ENCODE peak calls at places on chromosomes 12 and 14, in eight cellular contexts. O is Peyer's patch, A is psoas muscle, M is astrocyte, U is brain microvascular endothelial cell, C is IMR-90, E is bronchial epithelial cell, H is PC-9. S is an unnamed sample. For H3K36me3, the result is how much of the 10 kb centered on the place peaks cover.

GRCh38 chr12:28998662-28999120 is 150.4 kb upstream of the FAR2 start:
- DNase-seq in A (no peak), U (peak), E (peak), C (peak), O (no peak), M (peak), H (no peak), S (no peak)

GRCh38 chr12:22993639-22994038 is 368.7 kb downstream of the ETNK1 start:
- DNase-seq in O (no peak), C (no peak), U (no peak), M (peak), A (no peak), H (no peak), E (peak), S (no peak)

GRCh38 chr12:132190012-132190755 is 45.9 kb downstream of the NOC4L start:
- DNase-seq in U (no peak), M (no peak), H (no peak), C (no peak), E (no peak), A (no peak), O (no peak), S (no peak)

GRCh38 chr12:101866615-101867373 is 10.6 kb upstream of the DRAM1 start:
- DNase-seq in O (no peak), A (no peak), U (no peak), E (no peak), M (no peak), H (no peak), C (no peak), S (no peak)

GRCh38 chr14:66379116-66379515 is 107.1 kb upstream of the CCDC196 start:
- DNase-seq in U (no peak), C (no peak), M (peak), A (no peak), E (peak), H (peak), O (no peak), S (no peak)

GRCh38 chr14:96616168-96616681 is 114.0 kb downstream of the PAPOLA start:
- DNase-seq in C (no peak), O (no peak), U (no peak), E (no peak), A (no peak), M (no peak), H (no peak), S (no peak)

GRCh38 chr12:94299846-94300245 is 151.5 kb downstream of the PLXNC1 start:
- DNase-seq in O (no peak), E (no peak), H (no peak), M (no peak), U (no peak), A (no peak), C (no peak), S (no peak)

GRCh38 chr14:93970589-93970966 is 5.8 kb downstream of the ASB2 start:
- DNase-seq in C (no peak), M (no peak), H (no peak), E (peak), U (no peak), O (peak), A (no peak), S (no peak)

GRCh38 chr14:68193970-68194634 is 374.5 kb downstream of the RAD51B start:
- DNase-seq in C (no peak), E (no peak), U (no peak), O (no peak), A (no peak), M (no peak), H (no peak), S (no peak)

GRCh38 chr12:120677765-120678473 is 9.0 kb upstream of the MLEC start:
- DNase-seq in U (peak), O (no peak), C (no peak), A (peak), E (peak), M (no peak), H (no peak), S (no peak)

GRCh38 chr14:72700338-72701231 is 193.3 kb downstream of the DPF3 start:
- DNase-seq in E (no peak), U (no peak), H (no peak), M (no peak), A (no peak), C (peak), O (no peak), S (no peak)

GRCh38 chr14:30114051-30114450 is 186.4 kb upstream of the PRKD1 start:
- DNase-seq in C (peak), O (no peak), A (no peak), M (no peak), U (no peak), H (no peak), E (no peak), S (no peak)

GRCh38 chr12:123067654-123068053 is 83.2 kb downstream of the PITPNM2 start:
- DNase-seq in C (no peak), O (no peak), M (no peak), E (no peak), A (peak), U (no peak), H (no peak), S (no peak)

GRCh38 chr12:49008943-49009342 is 9.6 kb downstream of the PRKAG1 start:
- DNase-seq in A (no peak), C (no peak), O (no peak), U (no peak), M (no peak), E (no peak), H (no peak), S (no peak)

GRCh38 chr14:67999693-68000384 is 180.3 kb downstream of the RAD51B start:
- DNase-seq in E (peak), O (no peak), H (no peak), C (peak), U (peak), M (peak), A (no peak), S (peak)

GRCh38 chr14:69582207-69582606 is 7.5 kb upstream of the CCDC177 start:
- DNase-seq in C (peak), A (no peak), O (no peak), M (peak), H (no peak), U (no peak), E (peak), S (no peak)

GRCh38 chr12:104792570-104792969 is 165.5 kb downstream of the SLC41A2 start:
- DNase-seq in C (peak), O (no peak), U (peak), M (peak), E (peak), A (no peak), H (peak), S (peak)

GRCh38 chr12:132470417-132470816 is 19.5 kb upstream of the FBRSL1 start:
- DNase-seq in E (no peak), O (no peak), U (no peak), H (no peak), M (no peak), C (no peak), A (no peak), S (no peak)

GRCh38 chr12:111458773-111459172 is 53.0 kb downstream of the SH2B3 start:
- DNase-seq in M (no peak), C (no peak), U (no peak), E (no peak), O (no peak), A (no peak), H (no peak), S (no peak)

GRCh38 chr14:59254146-59254910 is 65.9 kb downstream of the DAAM1 start:
- DNase-seq in H (no peak), A (peak), O (peak), C (peak), U (peak), M (peak), E (peak), S (no peak)

GRCh38 chr12:92185052-92185451 is 39.4 kb upstream of the BTG1 start:
- DNase-seq in U (no peak), M (no peak), O (no peak), H (no peak), E (no peak), A (no peak), C (no peak), S (no peak)
- TF ChIP-seq CTCF in U (no peak), M (no peak), O (no peak), H (no peak), E (no peak), A (no peak), C (no peak), S (no peak)

GRCh38 chr12:118346895-118347294 is 25.8 kb downstream of the TAOK3 start:
- DNase-seq in A (no peak), E (no peak), O (peak), M (no peak), C (no peak), H (no peak), U (no peak), S (no peak)

GRCh38 chr12:118344829-118345228 is 27.9 kb downstream of the TAOK3 start:
- DNase-seq in C (no peak), E (no peak), H (no peak), A (no peak), U (no peak), O (no peak), M (no peak), S (no peak)

GRCh38 chr12:118342115-118342514 is 30.6 kb downstream of the TAOK3 start:
- DNase-seq in O (no peak), H (no peak), U (no peak), C (no peak), A (no peak), E (no peak), M (no peak), S (no peak)

GRCh38 chr12:118350908-118351592 is 21.7 kb downstream of the TAOK3 start:
- DNase-seq in M (no peak), E (no peak), U (no peak), O (no peak), A (no peak), H (no peak), C (no peak), S (no peak)

GRCh38 chr12:118345355-118345754 is 27.4 kb downstream of the TAOK3 start:
- DNase-seq in U (no peak), E (no peak), O (no peak), A (no peak), C (no peak), H (no peak), M (no peak), S (no peak)
- H3K4me3 ChIP-seq in U (no peak), E (no peak), O (no peak), A (no peak), C (no peak), H (no peak), M (no peak), S (no peak)

DNA sequence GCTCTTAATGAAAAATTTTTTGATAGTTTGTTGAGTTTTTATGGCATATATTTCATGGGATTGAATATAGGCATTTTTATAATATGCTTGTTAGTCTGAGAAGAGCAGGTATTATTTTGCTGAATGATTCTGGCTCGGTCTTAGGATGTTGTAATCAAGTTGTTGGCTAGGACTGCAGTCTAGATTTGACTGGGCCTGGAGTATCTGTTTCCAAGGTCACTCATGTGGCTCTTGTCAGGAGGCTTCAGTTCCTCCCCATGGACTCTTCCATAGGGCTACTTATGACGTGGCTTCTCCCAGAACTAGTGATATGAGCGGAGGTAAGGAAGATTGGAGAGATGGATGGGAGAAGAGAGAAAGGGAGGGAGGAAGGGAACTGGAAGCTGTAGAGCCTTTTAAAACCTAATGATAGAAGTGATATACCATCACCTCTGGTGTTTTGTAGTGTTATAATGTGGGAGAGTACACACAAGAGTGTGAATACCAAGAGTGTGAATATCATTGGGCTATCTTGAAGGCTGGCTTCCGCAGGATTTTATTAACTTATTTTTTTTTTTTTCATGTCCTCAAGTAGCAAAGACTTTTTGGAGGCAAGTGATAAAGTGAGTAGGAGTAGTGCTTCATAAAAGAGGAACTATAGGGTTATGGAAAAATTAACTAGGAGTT is 4.4 kb downstream of the MNAT1 start:
- DNase-seq in O (no peak), H (no peak), A (no peak), M (no peak), C (no peak), E (no peak), U (no peak), S (no peak)
- H3K36me3 ChIP-seq in O (under half), H (under half), A (under half), M (under half), C (under half), E (under half), U (under half), S (under half)

GRCh38 chr14:53306267-53306721 is 153.2 kb upstream of the DDHD1 start:
- DNase-seq in C (peak), E (peak), O (peak), A (peak), H (no peak), M (peak), U (peak), S (no peak)
- TF ChIP-seq CTCF in C (peak), E (peak), O (peak), A (peak), H (peak), M (peak), U (peak), S (peak)

DNA sequence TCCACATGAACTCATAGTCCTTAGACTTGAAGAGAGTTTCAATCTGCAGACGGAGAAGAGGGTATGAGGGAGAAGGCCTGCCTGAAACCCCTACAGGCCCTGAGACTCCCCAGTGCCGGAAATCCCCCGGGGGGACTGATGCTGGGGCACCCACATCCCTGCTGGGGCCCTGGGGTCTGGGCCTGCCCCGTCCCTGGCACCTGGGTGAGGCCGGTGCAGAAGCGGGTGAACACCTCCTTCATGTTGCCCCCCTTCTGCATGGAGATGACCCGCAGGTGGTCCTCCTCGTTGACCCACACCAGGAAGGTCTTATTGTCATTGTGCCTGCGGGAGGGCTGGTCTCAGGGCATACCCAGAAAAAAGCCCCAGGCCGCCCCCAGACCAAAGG is 2.4 kb downstream of the CKB start:
- DNase-seq in E (no peak), M (no peak), C (no peak), O (no peak), A (peak), H (no peak), U (no peak), S (no peak)
- H3K4me3 ChIP-seq in E (peak), M (no peak), C (no peak), O (no peak), A (peak), H (peak), U (no peak), S (no peak)

DNA sequence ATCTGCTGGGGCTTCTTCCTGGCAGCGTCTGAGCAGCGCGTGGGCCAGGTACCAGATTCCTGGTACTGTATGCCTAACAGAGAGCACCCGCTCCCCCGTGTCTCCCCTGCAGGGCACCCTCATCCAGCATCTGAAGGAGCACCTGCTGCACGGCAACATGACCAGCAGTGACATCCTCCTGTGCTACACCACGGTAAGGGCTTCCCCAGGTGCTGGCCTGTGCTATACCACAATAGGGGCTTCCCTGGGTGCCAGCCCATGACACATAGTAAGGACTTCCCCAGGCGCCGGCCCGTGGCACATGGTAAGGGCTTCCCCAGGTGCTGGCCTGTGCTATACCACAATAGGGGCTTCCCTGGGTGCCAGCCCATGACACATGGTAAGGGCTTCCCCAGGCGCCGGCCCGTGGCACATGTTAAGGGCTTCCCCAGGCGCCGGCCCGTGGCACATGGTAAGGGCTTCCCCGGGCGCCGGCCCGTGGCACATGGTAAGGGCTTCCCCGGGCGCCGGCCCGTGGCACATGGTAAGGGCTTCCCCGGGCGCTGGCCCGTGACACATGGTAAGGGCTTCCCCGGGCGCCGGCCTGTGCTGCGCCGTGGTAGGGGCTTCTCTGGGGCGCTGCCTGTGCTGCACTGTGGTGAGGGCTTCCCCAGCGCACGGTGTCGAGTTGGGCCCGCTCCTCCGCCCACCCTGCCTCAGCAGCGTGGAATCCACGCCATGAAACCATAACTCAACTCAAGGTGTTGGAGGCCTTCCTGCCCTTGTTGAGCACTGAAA is 49.3 kb downstream of the AACS start:
- DNase-seq in M (no peak), E (no peak), A (no peak), O (no peak), C (no peak), H (no peak), U (no peak), S (no peak)
- H3K36me3 ChIP-seq in M (under half), E (under half), A (under half), O (half or more), C (under half), H (under half), U (under half), S (under half)

DNA sequence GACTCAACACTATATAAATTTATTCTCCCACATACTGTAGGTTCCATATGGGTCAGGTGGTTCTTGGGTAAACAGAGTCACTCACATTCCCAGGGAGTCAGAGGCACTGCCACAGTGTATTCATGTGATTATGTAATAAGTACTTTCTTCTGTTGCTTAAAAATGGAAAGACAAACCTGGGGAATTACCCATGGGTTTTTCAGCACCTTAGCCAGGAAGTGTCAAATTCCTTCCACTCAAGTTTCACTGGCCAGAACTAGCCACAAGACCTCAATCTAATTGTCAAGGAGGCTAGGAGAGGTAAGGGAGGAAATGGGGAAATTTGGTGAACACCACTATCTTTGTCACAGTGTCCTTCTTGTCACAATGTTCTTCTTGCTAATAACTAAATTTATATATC is 333.2 kb upstream of the MDGA2 start:
- DNase-seq in A (no peak), C (no peak), E (no peak), O (no peak), M (no peak), H (no peak), U (no peak), S (no peak)
- TF ChIP-seq CTCF in A (no peak), C (no peak), E (no peak), O (no peak), M (no peak), H (no peak), U (no peak), S (no peak)

S was measured in kidney epithelial cell.